ENCODE peak calls at places on chromosome 22, in seven cellular contexts. U is thyroid gland; J is tibial nerve; N is right lobe of liver; Q is upper lobe of right lung; T is dorsolateral prefrontal cortex; B is CD4-positive, alpha-beta memory T cell. V is an unnamed sample.
A peak's percentile ranks its signal among the peaks of the same experiment; 100 is the strongest.

GRCh38 chr22:20446383-20446970 is 8.9 kb upstream of the SCARF2 start:
- DNase-seq in B (no peak), N (peak; percentile 23), T (no peak), U (no peak), Q (no peak), J (no peak), V (no peak)

GRCh38 chr22:25447067-25447688 is 117.3 kb upstream of the GRK3 start:
- DNase-seq in N (no peak), Q (no peak), J (no peak), T (no peak), B (no peak), U (peak; percentile 66), V (no peak)

GRCh38 chr22:16658068-16658467 is 65.5 kb upstream of the CCT8L2 start:
- DNase-seq in U (no peak), J (no peak), Q (no peak), T (no peak), N (no peak), B (no peak), V (no peak)

GRCh38 chr22:48891688-48892380 is 935.8 kb downstream of the BRD1 start:
- DNase-seq in U (no peak), T (no peak), Q (peak; percentile 36), N (no peak), B (no peak), J (no peak), V (no peak)

GRCh38 chr22:47065756-47066615 is 303.5 kb downstream of the TBC1D22A start:
- DNase-seq in B (no peak), J (no peak), N (no peak), Q (peak; percentile 46), U (no peak), T (peak; percentile 17), V (no peak)

GRCh38 chr22:29143848-29144785 is 61.6 kb upstream of the EMID1 start:
- DNase-seq in B (no peak), Q (no peak), N (no peak), J (no peak), T (no peak), U (no peak), V (peak; percentile 63)

GRCh38 chr22:39616051-39616450 is 45.5 kb downstream of the CACNA1I start:
- DNase-seq in B (no peak), Q (no peak), J (no peak), U (no peak), T (no peak), N (no peak), V (no peak)

GRCh38 chr22:29071261-29072045 is 1.4 kb upstream of the KREMEN1 start:
- DNase-seq in N (peak; percentile 67), J (no peak), Q (peak; percentile 83), U (peak; percentile 60), B (no peak), T (no peak), V (no peak)

GRCh38 chr22:29510542-29510941 is 30.5 kb downstream of the NEFH start:
- DNase-seq in Q (no peak), U (no peak), J (no peak), B (no peak), N (no peak), T (no peak), V (no peak)

GRCh38 chr22:25645266-25645665 is 80.8 kb downstream of the GRK3 start:
- DNase-seq in U (no peak), B (no peak), N (no peak), T (no peak), Q (no peak), J (no peak), V (no peak)

GRCh38 chr22:50341977-50342650 is 1.0 kb upstream of the PPP6R2 start:
- DNase-seq in T (peak; percentile 87), N (peak; percentile 88), U (peak; percentile 87), B (peak; percentile 89), Q (peak; percentile 93), J (peak; percentile 95), V (peak; percentile 86)
- H3K27ac ChIP-seq in T (peak overlapping the region; percentile 67), N (peak overlapping the region; percentile 54), U (peak overlapping the region; percentile 69), B (peak overlapping the region; percentile 84), Q (peak overlapping the region; percentile 68), J (no peak overlapping the region), V (peak overlapping the region; percentile 85)

GRCh38 chr22:17774206-17774927 is at the start of gene BID:
- DNase-seq in J (no peak), T (no peak), U (peak; percentile 46), B (peak; percentile 50), N (peak; percentile 81), Q (peak; percentile 86), V (no peak)
- H3K27ac ChIP-seq in J (no peak within 1 kb of the TSS), T (peak within 1 kb of the TSS; percentile 43), U (no peak within 1 kb of the TSS), B (peak within 1 kb of the TSS; percentile 57), N (peak within 1 kb of the TSS; percentile 87), Q (peak within 1 kb of the TSS; percentile 70), V (peak within 1 kb of the TSS; percentile 38)

GRCh38 chr22:42887114-42887513 is 30.0 kb upstream of the ARFGAP3 start:
- DNase-seq in U (no peak), B (no peak), T (no peak), N (no peak), Q (no peak), J (no peak), V (no peak)

GRCh38 chr22:42889290-42889689 is 32.2 kb upstream of the ARFGAP3 start:
- DNase-seq in Q (no peak), J (peak; percentile 17), T (no peak), N (no peak), U (no peak), B (no peak), V (no peak)

GRCh38 chr22:42885446-42885845 is 28.4 kb upstream of the ARFGAP3 start:
- DNase-seq in J (no peak), B (no peak), T (no peak), N (no peak), U (no peak), Q (no peak), V (no peak)

GRCh38 chr22:42884616-42885375 is 27.7 kb upstream of the ARFGAP3 start:
- DNase-seq in B (no peak), Q (no peak), T (no peak), J (no peak), U (no peak), N (no peak), V (no peak)

GRCh38 chr22:42887523-42888507 is 30.7 kb upstream of the ARFGAP3 start:
- DNase-seq in U (no peak), T (no peak), J (no peak), B (no peak), N (no peak), Q (peak; percentile 80), V (no peak)
- H3K27ac ChIP-seq in U (no peak overlapping the region), T (no peak overlapping the region), J (no peak overlapping the region), B (no peak overlapping the region), N (peak overlapping the region; percentile 78), Q (peak overlapping the region; percentile 60), V (no peak overlapping the region)

DNA sequence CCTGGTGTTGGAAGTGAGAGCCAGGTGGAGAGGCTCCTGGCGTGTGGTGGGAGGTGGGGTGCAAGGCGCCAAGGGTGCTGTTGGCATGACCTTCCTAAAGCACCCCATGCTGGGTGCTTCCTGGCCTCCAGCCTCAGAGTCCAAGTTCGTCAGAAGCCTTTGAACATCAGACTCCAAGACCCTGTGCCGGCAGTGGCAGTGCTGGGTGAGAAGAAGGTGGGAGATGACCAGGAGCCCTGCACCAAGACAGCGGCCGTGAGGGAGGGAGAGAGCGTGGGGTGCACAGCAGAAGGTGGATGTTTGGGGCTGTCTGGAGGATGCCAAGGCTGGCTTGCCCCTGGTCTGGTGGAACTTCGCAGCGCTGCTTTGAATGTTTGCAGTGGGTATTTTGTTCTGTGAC is 29.7 kb upstream of the PARVB start:
- DNase-seq in N (no peak), U (no peak), J (no peak), T (no peak), Q (peak; percentile 49), B (no peak), V (no peak)
- H3K27ac ChIP-seq in N (no peak overlapping the region), U (no peak overlapping the region), J (no peak overlapping the region), T (no peak overlapping the region), Q (no peak overlapping the region), B (no peak overlapping the region), V (peak overlapping the region; percentile 85)

GRCh38 chr22:36753916-36754315 is 22.0 kb downstream of the IFT27 start:
- DNase-seq in B (no peak), N (no peak), Q (peak; percentile 55), U (no peak), J (no peak), T (peak; percentile 33), V (no peak)
- H3K27ac ChIP-seq in B (no peak overlapping the region), N (no peak overlapping the region), Q (no peak overlapping the region), U (no peak overlapping the region), J (no peak overlapping the region), T (no peak overlapping the region), V (no peak overlapping the region)

GRCh38 chr22:27420817-27421361 is 380.7 kb downstream of the MN1 start:
- DNase-seq in N (peak; percentile 78), U (peak; percentile 86), T (no peak), Q (peak; percentile 70), B (no peak), J (peak; percentile 88), V (peak; percentile 43)

GRCh38 chr22:27419473-27419872 is 382.1 kb downstream of the MN1 start:
- DNase-seq in N (no peak), U (no peak), T (no peak), Q (no peak), B (no peak), J (no peak), V (no peak)

GRCh38 chr22:27420186-27420816 is 381.3 kb downstream of the MN1 start:
- DNase-seq in J (peak; percentile 29), Q (no peak), N (no peak), T (no peak), U (no peak), B (no peak), V (no peak)

GRCh38 chr22:27416553-27417427 is 384.8 kb downstream of the MN1 start:
- DNase-seq in B (no peak), N (no peak), J (no peak), T (no peak), Q (no peak), U (no peak), V (no peak)

DNA sequence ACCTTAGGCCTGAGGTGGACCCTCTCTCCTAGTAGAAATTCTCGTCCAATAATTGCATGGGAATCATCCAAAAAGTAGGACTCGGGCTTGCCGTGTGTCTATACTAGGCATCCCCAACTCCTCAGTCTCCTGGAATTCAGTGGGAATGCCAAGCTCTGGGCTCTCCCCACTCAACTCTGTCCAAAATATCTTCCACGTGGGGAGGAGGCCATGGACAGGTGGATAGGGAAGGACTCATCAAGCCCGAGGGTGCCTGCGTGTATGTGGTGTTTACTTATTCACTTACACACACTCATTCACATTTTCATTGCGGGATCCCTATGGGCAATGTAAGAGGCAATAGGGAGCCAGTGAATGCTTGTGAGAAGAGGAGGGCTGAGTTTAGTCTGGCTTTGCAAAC is 383.3 kb downstream of the MN1 start:
- DNase-seq in B (no peak), U (no peak), N (no peak), J (no peak), Q (no peak), T (no peak), V (no peak)
- H3K27ac ChIP-seq in B (no peak overlapping the region), U (no peak overlapping the region), N (no peak overlapping the region), J (no peak overlapping the region), Q (no peak overlapping the region), T (no peak overlapping the region), V (no peak overlapping the region)

GRCh38 chr22:45572444-45572843 is 69.8 kb downstream of the FBLN1 start:
- DNase-seq in B (no peak), J (no peak), T (no peak), U (no peak), N (peak; percentile 8), Q (no peak), V (no peak)
- H3K27ac ChIP-seq in B (no peak overlapping the region), J (no peak overlapping the region), T (no peak overlapping the region), U (no peak overlapping the region), N (no peak overlapping the region), Q (no peak overlapping the region), V (no peak overlapping the region)